ENCODE peak calls at places on chromosomes 1 and 21, in five cellular contexts. P is ovary, X is fibroblast of mammary gland, B is left ventricle myocardium inferior, D is fibroblast of pulmonary artery. Y is an unnamed sample.

GRCh38 chr1:162023547-162024501 is at the start of gene OLFML2B:
- DNase-seq in D (peak), X (peak), B (peak), P (peak), Y (peak)

GRCh38 chr1:160768295-160768657 is 27.7 kb upstream of the LY9 start:
- DNase-seq in X (no peak), P (no peak), D (peak), B (peak), Y (peak)

GRCh38 chr21:18801468-18801867 is 397.9 kb upstream of the TMPRSS15 start:
- DNase-seq in X (no peak), D (peak), P (no peak), B (no peak), Y (peak)

GRCh38 chr21:46322351-46323226 is 1.1 kb downstream of the C21orf58 start:
- DNase-seq in B (no peak), D (peak), P (no peak), X (peak), Y (peak)

GRCh38 chr1:43276673-43277072 is 6.9 kb downstream of the TMEM125 start:
- DNase-seq in D (no peak), P (no peak), X (no peak), B (no peak), Y (no peak)

GRCh38 chr1:172821609-172822274 is 162.8 kb downstream of the FASLG start:
- DNase-seq in D (peak), P (no peak), B (no peak), X (peak), Y (peak)

GRCh38 chr1:169474302-169474701 is 11.4 kb downstream of the SLC19A2 start:
- DNase-seq in P (no peak), B (no peak), X (no peak), D (no peak), Y (no peak)

GRCh38 chr1:230085178-230085515 is 18.1 kb downstream of the GALNT2 start:
- DNase-seq in D (no peak), B (no peak), X (no peak), P (no peak), Y (peak)

GRCh38 chr1:19949016-19949415 is 25.6 kb upstream of the PLA2G2E start:
- DNase-seq in D (peak), P (no peak), X (peak), B (no peak), Y (peak)

GRCh38 chr1:114274621-114275317 is 121.1 kb upstream of the SYT6 start:
- DNase-seq in P (no peak), B (no peak), X (no peak), D (no peak), Y (no peak)

GRCh38 chr1:1629430-1630190 is 2.4 kb upstream of the MMP23B start:
- DNase-seq in D (no peak), X (no peak), P (no peak), B (no peak), Y (no peak)

GRCh38 chr1:180505732-180506335 is 3.5 kb upstream of the ACBD6 start:
- DNase-seq in P (no peak), D (peak), X (peak), B (no peak), Y (peak)

GRCh38 chr1:47991698-47992097 is 5.5 kb downstream of the TRABD2B start:
- DNase-seq in D (no peak), X (peak), P (no peak), B (no peak), Y (no peak)

GRCh38 chr1:181778630-181779285 is 282.8 kb downstream of the ZNF648 start:
- DNase-seq in P (no peak), X (no peak), B (no peak), D (no peak), Y (peak)

GRCh38 chr1:192579319-192579738 is 3.8 kb downstream of the RGS1 start:
- DNase-seq in B (no peak), D (peak), X (peak), P (no peak), Y (peak)

GRCh38 chr1:31772669-31773248 is 8.6 kb upstream of the ADGRB2 start:
- DNase-seq in D (no peak), B (no peak), X (no peak), P (no peak), Y (no peak)

GRCh38 chr1:47650205-47650604 is 212.4 kb downstream of the FOXD2 start:
- DNase-seq in D (peak), X (peak), P (no peak), B (no peak), Y (peak)

GRCh38 chr1:87226341-87226760 is 102.3 kb upstream of the LMO4 start:
- DNase-seq in X (peak), D (peak), B (peak), P (peak), Y (peak)
- H3K4me3 ChIP-seq in X (no peak), D (no peak), B (peak), P (no peak), Y (no peak)

DNA sequence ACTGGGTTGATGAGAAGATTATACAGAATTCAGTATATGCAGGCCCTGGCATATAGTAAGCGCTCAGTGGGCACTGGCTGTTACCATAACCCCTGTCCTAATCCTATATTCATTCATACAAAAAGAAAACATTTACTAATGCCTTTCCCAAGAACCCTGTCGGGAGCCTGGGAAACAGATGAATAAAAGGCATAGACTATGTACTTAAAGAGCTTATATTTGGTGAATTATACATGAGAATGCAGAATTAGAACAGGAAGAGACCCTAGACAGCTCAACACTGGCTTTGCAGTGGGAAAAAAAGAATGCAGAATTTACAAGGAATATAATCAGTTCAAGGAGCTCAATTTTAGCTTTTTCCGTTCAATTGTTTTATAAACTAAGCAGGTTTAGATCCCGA is 10.9 kb downstream of the AK2 start:
- DNase-seq in D (no peak), B (no peak), X (no peak), P (no peak), Y (no peak)
- TF ChIP-seq CTCF in D (no peak), B (no peak), X (no peak), P (no peak), Y (no peak)

DNA sequence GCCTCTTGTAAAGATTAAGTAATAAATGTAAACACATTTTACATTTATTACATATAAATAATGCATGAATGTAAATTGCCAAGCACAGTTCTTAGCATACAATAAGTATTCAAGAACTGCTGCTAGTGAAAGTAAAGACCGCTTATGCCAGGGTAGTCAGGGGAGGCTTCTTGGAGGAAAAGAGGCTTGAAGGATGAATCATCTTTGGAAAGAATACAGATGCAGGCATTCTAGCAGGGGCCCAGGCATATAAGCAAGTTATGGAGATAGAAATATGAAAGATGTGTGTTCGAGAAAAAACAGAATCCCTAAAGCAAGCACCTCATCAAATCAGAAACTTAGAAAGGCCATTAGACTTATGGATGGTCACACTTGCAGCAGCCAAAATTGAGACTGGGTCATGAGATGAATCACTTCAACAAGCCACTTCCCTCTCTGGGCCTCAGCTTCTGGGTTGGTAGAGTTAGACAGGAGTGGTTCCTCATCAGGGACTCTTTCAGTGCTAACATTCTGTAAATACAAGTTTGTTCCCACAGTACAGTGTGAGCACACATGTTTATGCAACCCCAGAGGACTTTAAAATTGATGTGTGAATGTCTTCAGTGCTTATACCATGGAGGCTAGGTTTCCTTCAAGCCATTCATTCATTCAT is 79.7 kb upstream of the ROR1 start:
- DNase-seq in B (no peak), P (no peak), D (no peak), X (peak), Y (no peak)
- H3K4me3 ChIP-seq in B (no peak), P (no peak), D (no peak), X (no peak), Y (no peak)

DNA sequence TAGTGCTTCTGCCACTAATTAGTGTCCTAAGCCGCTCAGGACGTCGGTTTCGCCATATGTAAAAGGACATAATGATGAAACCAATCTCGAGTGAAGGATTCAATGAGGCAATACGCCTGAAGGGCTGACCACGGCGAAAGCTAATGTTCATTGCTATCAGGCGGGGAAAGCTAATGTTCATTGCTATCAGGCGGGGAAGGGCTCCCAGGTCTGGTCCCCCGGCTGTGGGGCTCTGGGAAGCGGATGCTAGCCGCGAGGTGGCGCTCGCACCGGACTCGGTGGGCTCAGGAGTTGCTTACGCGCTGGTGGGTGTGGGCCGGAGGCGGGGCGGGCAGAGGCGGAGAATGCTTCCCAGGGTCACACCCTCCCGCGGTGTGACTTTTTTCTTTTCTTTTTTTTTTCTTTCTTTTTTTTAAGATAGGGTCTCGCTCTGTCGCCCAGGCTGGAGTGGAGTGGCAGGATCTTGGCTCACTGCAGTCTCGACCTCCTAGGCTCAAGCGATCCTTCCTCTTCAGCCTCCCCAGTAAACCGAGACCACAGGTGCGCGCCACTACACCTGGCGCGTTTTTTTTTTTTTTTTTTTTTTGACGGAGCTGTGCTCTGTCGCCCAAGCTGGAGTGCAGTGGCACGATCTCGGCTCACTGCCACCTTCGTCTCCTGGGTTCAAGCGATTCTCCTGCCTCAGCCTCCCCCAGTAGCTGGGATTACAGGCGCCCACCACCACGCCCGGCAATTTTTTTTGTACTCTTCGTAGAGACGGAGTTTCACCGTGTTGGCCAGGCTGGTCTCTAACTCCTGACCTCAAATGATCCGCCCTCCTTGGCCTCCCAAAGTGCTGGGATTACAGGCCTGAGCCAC is 1.1 kb upstream of the PEAR1 start:
- DNase-seq in X (peak), B (peak), D (peak), P (peak), Y (peak)
- TF ChIP-seq CTCF in X (peak), B (peak), D (peak), P (peak), Y (peak)

GRCh38 chr1:110254604-110255003 is 44.5 kb downstream of the KCNC4 start:
- DNase-seq in D (no peak), P (no peak), B (no peak), X (no peak), Y (no peak)
- H3K4me3 ChIP-seq in D (no peak), P (no peak), B (no peak), X (no peak), Y (no peak)

GRCh38 chr1:4109626-4109940 is 209.5 kb upstream of the C1orf174 start:
- DNase-seq in P (no peak), B (no peak), X (no peak), D (no peak), Y (no peak)
- TF ChIP-seq CTCF in P (no peak), B (no peak), X (no peak), D (no peak), Y (no peak)

GRCh38 chr1:225845633-225846259 is 35.8 kb downstream of the EPHX1 start:
- DNase-seq in X (peak), B (peak), P (peak), D (peak), Y (peak)
- H3K4me3 ChIP-seq in X (no peak), B (no peak), P (no peak), D (no peak), Y (no peak)

GRCh38 chr1:155309423-155310021 is 856 bp downstream of the FDPS start:
- DNase-seq in B (peak), X (no peak), P (peak), D (no peak), Y (peak)
- TF ChIP-seq CTCF in B (no peak), X (no peak), P (no peak), D (no peak), Y (peak)

Y was measured in epithelial cell of esophagus.